ENCODE peak calls at places on chromosomes 7 and 10, in nine cellular contexts. P, R, G, V, I, J, K, D and M are unnamed samples.
A peak's percentile ranks its signal among the peaks of the same experiment; 100 is the strongest.

GRCh38 chr10:21340341-21340740 is 185.1 kb downstream of the SKIDA1 start:
- DNase-seq in P (no peak), R (no peak), G (no peak), V (no peak), I (peak; percentile 91), J (no peak), K (no peak), D (no peak), M (no peak)

GRCh38 chr10:122454603-122455080 is at the start of gene ARMS2:
- DNase-seq in P (no peak), R (no peak), G (no peak), V (no peak), I (no peak), J (no peak), K (no peak), D (no peak), M (no peak)

GRCh38 chr10:3104251-3104918 is 37.0 kb downstream of the PFKP start:
- DNase-seq in P (no peak), R (no peak), G (no peak), V (no peak), I (no peak), J (no peak), K (no peak), D (no peak), M (no peak)

GRCh38 chr10:83603708-83604107 is 535.6 kb upstream of the GHITM start:
- DNase-seq in P (no peak), R (no peak), G (peak; percentile 53), V (no peak), I (no peak), J (no peak), K (no peak), D (peak; percentile 87), M (peak; percentile 65)

GRCh38 chr7:154584352-154585252 is 418.3 kb downstream of the PAXIP1 start:
- DNase-seq in P (no peak), R (no peak), G (no peak), V (peak; percentile 29), I (peak; percentile 13), J (no peak), K (peak; percentile 28), D (peak; percentile 30), M (no peak)

GRCh38 chr10:98309366-98310355 is 41.7 kb upstream of the LOXL4 start:
- DNase-seq in P (peak; percentile 49), R (peak; percentile 46), G (peak; percentile 74), V (peak; percentile 61), I (peak; percentile 73), J (peak; percentile 50), K (peak; percentile 82), D (peak; percentile 68), M (no peak)

GRCh38 chr10:22321156-22321711 is 335 bp downstream of the BMI1 start:
- DNase-seq in P (no peak), R (peak; percentile 35), G (peak; percentile 67), V (peak; percentile 82), I (peak; percentile 70), J (peak; percentile 73), K (peak; percentile 94), D (peak; percentile 56), M (peak; percentile 76)

GRCh38 chr7:74233655-74234280 is 20.4 kb downstream of the RFC2 start:
- DNase-seq in P (no peak), R (no peak), G (peak; percentile 26), V (peak; percentile 50), I (no peak), J (no peak), K (no peak), D (peak; percentile 82), M (no peak)

GRCh38 chr7:150941983-150942590 is 36.0 kb downstream of the KCNH2 start:
- DNase-seq in P (no peak), R (no peak), G (no peak), V (no peak), I (peak; percentile 4), J (peak; percentile 58), K (no peak), D (no peak), M (peak; percentile 97)

DNA sequence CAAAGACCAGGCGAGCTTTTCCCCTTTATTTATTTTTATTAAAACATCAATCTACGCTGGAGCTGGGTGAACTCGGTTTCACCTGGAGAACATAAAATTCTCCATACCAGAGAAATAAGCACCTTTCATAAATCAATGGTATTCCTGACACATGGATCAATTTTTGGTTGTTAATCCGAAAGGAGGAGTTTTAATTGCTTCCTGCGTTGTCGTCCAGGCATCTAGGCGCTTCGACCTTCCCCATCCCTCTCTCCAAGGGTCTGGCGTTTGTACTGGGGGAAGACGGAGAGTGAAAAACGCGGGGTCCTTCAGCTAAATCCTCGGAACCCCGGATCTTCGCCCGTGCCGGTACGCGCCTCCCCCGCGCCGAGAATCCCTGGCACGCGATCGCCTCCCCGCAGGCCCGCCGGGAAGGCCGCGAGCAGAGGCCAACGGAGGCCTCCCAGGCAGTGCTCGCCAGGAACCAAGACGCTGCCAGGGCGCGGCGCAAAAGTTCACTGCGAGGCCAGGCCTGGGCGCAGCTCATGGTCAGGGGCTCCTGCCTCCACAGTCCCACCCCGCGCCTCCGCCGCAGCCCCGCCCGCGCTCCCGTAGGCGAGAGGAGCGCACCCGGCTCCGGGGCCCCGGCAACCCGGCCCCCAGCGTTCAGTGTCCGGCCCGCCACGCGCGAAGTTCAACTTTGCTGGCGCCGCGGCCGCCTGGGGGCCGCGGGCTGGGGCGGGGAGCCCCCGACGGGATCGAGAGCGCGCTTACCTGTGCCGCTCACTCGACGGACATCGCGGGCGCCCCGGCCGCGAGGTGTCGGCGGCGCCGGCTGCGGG is 8.3 kb upstream of the EBF3 start:
- DNase-seq in P (no peak), R (no peak), G (no peak), V (no peak), I (no peak), J (no peak), K (peak; percentile 55), D (no peak), M (no peak)
- TF ChIP-seq EZH2 in P (no peak), R (no peak), G (peak; percentile 81), V (no peak), I (no peak), J (peak; percentile 62), K (peak; percentile 86), D (peak; percentile 93), M (no peak)

GRCh38 chr7:20784311-20785210 is 2.1 kb downstream of the SP8 start:
- DNase-seq in P (no peak), R (no peak), G (peak; percentile 21), V (no peak), I (peak; percentile 69), J (peak; percentile 66), K (peak; percentile 74), D (no peak), M (no peak)

GRCh38 chr7:20785211-20786048 is 1.3 kb downstream of the SP8 start:
- DNase-seq in P (no peak), R (no peak), G (no peak), V (no peak), I (peak; percentile 21), J (peak; percentile 48), K (peak; percentile 71), D (no peak), M (no peak)

GRCh38 chr7:20786421-20786778 is 286 bp downstream of the SP8 start:
- DNase-seq in P (no peak), R (no peak), G (no peak), V (no peak), I (no peak), J (no peak), K (peak; percentile 85), D (no peak), M (no peak)

GRCh38 chr7:20786779-20787651 is at the start of gene SP8:
- DNase-seq in P (no peak), R (peak; percentile 31), G (peak; percentile 51), V (peak; percentile 89), I (no peak), J (peak; percentile 52), K (peak; percentile 95), D (no peak), M (no peak)

GRCh38 chr7:20786049-20786412 is 655 bp downstream of the SP8 start:
- DNase-seq in P (no peak), R (no peak), G (no peak), V (no peak), I (no peak), J (no peak), K (no peak), D (no peak), M (no peak)
- TF ChIP-seq EZH2 in P (no peak), R (no peak), G (no peak), V (no peak), I (no peak), J (no peak), K (no peak), D (no peak), M (no peak)

GRCh38 chr7:155807805-155808550 is 4.3 kb downstream of the SHH start:
- DNase-seq in P (no peak), R (peak; percentile 85), G (no peak), V (no peak), I (no peak), J (no peak), K (no peak), D (no peak), M (no peak)

GRCh38 chr7:155810607-155811559 is 1.4 kb downstream of the SHH start:
- DNase-seq in P (no peak), R (no peak), G (no peak), V (no peak), I (peak; percentile 9), J (no peak), K (peak; percentile 42), D (no peak), M (no peak)

GRCh38 chr7:155808551-155809331 is 3.5 kb downstream of the SHH start:
- DNase-seq in P (no peak), R (peak; percentile 65), G (no peak), V (no peak), I (peak; percentile 14), J (no peak), K (peak; percentile 73), D (no peak), M (no peak)

GRCh38 chr7:155809947-155810606 is 2.2 kb downstream of the SHH start:
- DNase-seq in P (no peak), R (no peak), G (no peak), V (no peak), I (no peak), J (no peak), K (peak; percentile 50), D (no peak), M (no peak)

GRCh38 chr7:155809332-155809946 is 2.8 kb downstream of the SHH start:
- DNase-seq in P (no peak), R (no peak), G (no peak), V (no peak), I (no peak), J (no peak), K (peak; percentile 43), D (no peak), M (no peak)
- TF ChIP-seq EZH2 in P (no peak), R (no peak), G (peak; percentile 4), V (no peak), I (no peak), J (no peak), K (no peak), D (no peak), M (no peak)

DNA sequence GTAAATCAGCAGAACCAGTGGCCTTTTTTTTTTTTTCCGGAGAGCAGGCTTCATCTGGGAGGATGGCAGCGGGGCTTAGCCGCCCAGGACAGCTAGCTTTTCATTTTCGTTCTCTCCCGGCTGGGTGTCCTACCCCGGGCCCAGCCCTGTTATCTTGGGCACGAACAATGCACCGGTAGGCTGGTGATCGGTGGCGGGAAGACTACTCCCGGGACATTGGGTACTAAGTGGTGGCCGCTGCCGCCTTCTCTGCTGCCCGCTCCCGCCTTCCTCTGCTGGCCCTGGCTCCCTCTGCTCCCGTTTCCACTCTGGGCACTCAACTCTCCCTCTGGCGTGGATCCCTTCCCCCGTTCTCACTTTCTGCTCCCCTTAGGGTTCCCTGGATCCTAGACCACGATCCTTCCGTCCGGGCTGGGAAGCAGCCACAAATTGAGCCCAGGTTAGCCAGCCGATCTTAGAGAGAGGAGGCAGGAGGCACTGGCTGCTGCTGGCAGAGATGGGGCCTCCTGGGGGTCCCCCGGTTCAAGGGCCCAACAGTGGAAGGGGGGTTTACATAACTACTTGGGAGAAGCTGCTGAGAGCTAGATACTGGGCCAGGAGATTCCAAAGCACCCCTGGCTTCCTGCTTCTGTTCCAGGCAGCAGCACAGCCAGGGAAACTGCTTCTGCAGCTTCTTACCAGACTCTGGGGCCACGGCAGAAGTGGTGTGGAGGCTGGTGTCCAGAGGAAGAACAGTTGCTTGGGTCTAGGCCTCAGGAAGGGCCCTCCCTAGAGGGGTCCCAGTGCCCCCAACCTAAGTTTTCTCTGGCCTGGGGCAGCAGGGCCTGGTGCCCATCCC is 1.8 kb downstream of the TLX1 start:
- DNase-seq in P (no peak), R (no peak), G (no peak), V (no peak), I (no peak), J (no peak), K (no peak), D (no peak), M (no peak)
- TF ChIP-seq EZH2 in P (no peak), R (peak; percentile 12), G (peak; percentile 31), V (no peak), I (no peak), J (peak; percentile 54), K (peak; percentile 68), D (no peak), M (no peak)